ENCODE peak calls at places on chromosomes 16 and 17, in ten cellular contexts. N is B cell, I is MCF 10A, R is HCT116, M is RWPE1, H is psoas muscle, F is endothelial cell, S is left ventricle myocardium inferior, J is stomach, X is A549. L is an unnamed sample.

GRCh38 chr17:50396261-50397110 is 837 bp downstream of the LRRC59 start:
- DNase-seq in N (no peak), I (peak), R (no peak), M (peak), H (peak), F (no peak), S (no peak), J (peak), X (peak), L (no peak)

GRCh38 chr17:79147791-79148506 is 73.3 kb downstream of the ENGASE start:
- DNase-seq in N (no peak), I (no peak), R (no peak), M (no peak), H (no peak), F (no peak), S (no peak), J (no peak), X (no peak), L (no peak)

GRCh38 chr17:1612400-1612799 is 16.2 kb downstream of the SLC43A2 start:
- DNase-seq in N (no peak), I (no peak), R (no peak), M (no peak), H (no peak), F (peak), S (no peak), J (no peak), X (no peak), L (no peak)

GRCh38 chr17:38338535-38338934 is 5.2 kb downstream of the GPR179 start:
- DNase-seq in N (no peak), I (no peak), R (no peak), M (no peak), H (no peak), F (no peak), S (no peak), J (no peak), X (no peak), L (no peak)

GRCh38 chr17:37532751-37533150 is 43.1 kb downstream of the DUSP14 start:
- DNase-seq in N (no peak), I (no peak), R (no peak), M (no peak), H (no peak), F (no peak), S (no peak), J (no peak), X (no peak), L (no peak)

GRCh38 chr17:57293077-57293476 is 36.8 kb downstream of the MSI2 start:
- DNase-seq in N (no peak), I (peak), R (peak), M (peak), H (no peak), F (no peak), S (peak), J (no peak), X (no peak), L (no peak)

GRCh38 chr16:76277099-76278030 is at the start of gene CNTNAP4:
- DNase-seq in N (no peak), I (no peak), R (no peak), M (no peak), H (peak), F (no peak), S (no peak), J (no peak), X (no peak), L (no peak)

GRCh38 chr16:4293822-4294457 is 21.1 kb upstream of the TFAP4 start:
- DNase-seq in N (no peak), I (peak), R (no peak), M (no peak), H (peak), F (peak), S (peak), J (peak), X (peak), L (peak)

GRCh38 chr17:10790491-10791401 is 13.2 kb downstream of the TMEM238L start:
- DNase-seq in N (no peak), I (no peak), R (no peak), M (peak), H (no peak), F (no peak), S (no peak), J (peak), X (no peak), L (no peak)

GRCh38 chr17:43018008-43018853 is 4.0 kb downstream of the VAT1 start:
- DNase-seq in N (no peak), I (no peak), R (no peak), M (no peak), H (no peak), F (peak), S (no peak), J (no peak), X (peak), L (no peak)

GRCh38 chr17:45927247-45927646 is 32.9 kb downstream of the MAPT start:
- DNase-seq in N (no peak), I (no peak), R (no peak), M (no peak), H (no peak), F (no peak), S (no peak), J (no peak), X (no peak), L (no peak)

GRCh38 chr16:17159616-17160015 is 311.1 kb downstream of the XYLT1 start:
- DNase-seq in N (no peak), I (no peak), R (no peak), M (no peak), H (no peak), F (no peak), S (no peak), J (no peak), X (no peak), L (no peak)

GRCh38 chr17:43427362-43428043 is 28.7 kb downstream of the ARL4D start:
- DNase-seq in N (no peak), I (no peak), R (no peak), M (no peak), H (no peak), F (no peak), S (no peak), J (peak), X (no peak), L (no peak)

GRCh38 chr16:49786926-49787557 is 68.9 kb downstream of the ZNF423 start:
- DNase-seq in N (no peak), I (no peak), R (no peak), M (no peak), H (no peak), F (no peak), S (no peak), J (no peak), X (no peak), L (no peak)

GRCh38 chr17:4785311-4786110 is 653 bp downstream of the VMO1 start:
- DNase-seq in N (no peak), I (no peak), R (no peak), M (no peak), H (no peak), F (no peak), S (no peak), J (no peak), X (no peak), L (no peak)

GRCh38 chr16:88785106-88785924 is at the start of gene PIEZO1:
- DNase-seq in N (peak), I (peak), R (no peak), M (peak), H (peak), F (peak), S (peak), J (peak), X (peak), L (no peak)

GRCh38 chr17:76523084-76524037 is 14.1 kb downstream of the CYGB start:
- DNase-seq in N (peak), I (peak), R (peak), M (peak), H (peak), F (peak), S (peak), J (peak), X (peak), L (peak)

GRCh38 chr17:13311301-13311700 is 290.4 kb downstream of the HS3ST3A1 start:
- DNase-seq in N (no peak), I (peak), R (no peak), M (no peak), H (no peak), F (no peak), S (no peak), J (no peak), X (no peak), L (no peak)

DNA sequence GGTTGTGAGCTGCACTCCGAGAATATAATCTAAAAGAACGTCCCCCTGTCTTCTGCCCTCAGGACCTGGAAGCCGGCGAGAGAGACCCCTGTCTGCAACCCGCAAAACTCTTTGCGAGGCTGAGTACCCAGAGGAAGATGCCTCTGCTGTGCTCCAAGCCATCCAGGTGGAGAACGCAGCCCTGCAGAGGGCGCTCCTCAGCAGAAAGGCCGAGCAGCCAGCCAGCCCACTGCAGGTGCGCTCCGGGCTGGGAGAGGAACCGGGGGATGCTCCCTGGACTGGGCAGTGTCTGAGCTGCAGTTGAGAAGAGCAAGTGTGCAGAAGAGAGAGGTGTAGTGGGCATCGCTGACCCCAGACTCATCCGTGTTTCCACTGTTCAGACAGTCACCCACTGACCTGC is 148.3 kb downstream of the KATNIP start:
- DNase-seq in N (no peak), I (no peak), R (no peak), M (no peak), H (no peak), F (peak), S (no peak), J (no peak), X (no peak), L (no peak)
- TF ChIP-seq CTCF in N (no peak), I (no peak), R (peak), M (no peak), H (no peak), F (peak), S (peak), J (no peak), X (peak), L (peak)

GRCh38 chr16:58515125-58515870 is at the start of gene SETD6:
- DNase-seq in N (peak), I (peak), R (peak), M (peak), H (peak), F (peak), S (peak), J (peak), X (peak), L (peak)
- TF ChIP-seq CTCF in N (no peak), I (peak), R (no peak), M (peak), H (peak), F (no peak), S (peak), J (no peak), X (no peak), L (peak)

GRCh38 chr16:67407788-67408452 is 8.4 kb downstream of the ZDHHC1 start:
- DNase-seq in N (no peak), I (no peak), R (no peak), M (no peak), H (no peak), F (no peak), S (no peak), J (no peak), X (no peak), L (no peak)
- TF ChIP-seq CTCF in N (no peak), I (no peak), R (no peak), M (no peak), H (no peak), F (no peak), S (no peak), J (no peak), X (no peak), L (no peak)

GRCh38 chr16:85312174-85312573 is 199.9 kb upstream of the CIBAR2 start:
- DNase-seq in N (no peak), I (no peak), R (no peak), M (no peak), H (no peak), F (no peak), S (no peak), J (no peak), X (no peak), L (no peak)

GRCh38 chr16:85314633-85315032 is 202.4 kb upstream of the CIBAR2 start:
- DNase-seq in N (no peak), I (no peak), R (no peak), M (no peak), H (no peak), F (no peak), S (no peak), J (no peak), X (no peak), L (no peak)

GRCh38 chr16:85311741-85312140 is 199.5 kb upstream of the CIBAR2 start:
- DNase-seq in N (no peak), I (no peak), R (no peak), M (no peak), H (no peak), F (no peak), S (no peak), J (no peak), X (no peak), L (no peak)

GRCh38 chr16:85313541-85314208 is 201.4 kb upstream of the CIBAR2 start:
- DNase-seq in N (no peak), I (peak), R (no peak), M (peak), H (no peak), F (no peak), S (no peak), J (no peak), X (no peak), L (no peak)

DNA sequence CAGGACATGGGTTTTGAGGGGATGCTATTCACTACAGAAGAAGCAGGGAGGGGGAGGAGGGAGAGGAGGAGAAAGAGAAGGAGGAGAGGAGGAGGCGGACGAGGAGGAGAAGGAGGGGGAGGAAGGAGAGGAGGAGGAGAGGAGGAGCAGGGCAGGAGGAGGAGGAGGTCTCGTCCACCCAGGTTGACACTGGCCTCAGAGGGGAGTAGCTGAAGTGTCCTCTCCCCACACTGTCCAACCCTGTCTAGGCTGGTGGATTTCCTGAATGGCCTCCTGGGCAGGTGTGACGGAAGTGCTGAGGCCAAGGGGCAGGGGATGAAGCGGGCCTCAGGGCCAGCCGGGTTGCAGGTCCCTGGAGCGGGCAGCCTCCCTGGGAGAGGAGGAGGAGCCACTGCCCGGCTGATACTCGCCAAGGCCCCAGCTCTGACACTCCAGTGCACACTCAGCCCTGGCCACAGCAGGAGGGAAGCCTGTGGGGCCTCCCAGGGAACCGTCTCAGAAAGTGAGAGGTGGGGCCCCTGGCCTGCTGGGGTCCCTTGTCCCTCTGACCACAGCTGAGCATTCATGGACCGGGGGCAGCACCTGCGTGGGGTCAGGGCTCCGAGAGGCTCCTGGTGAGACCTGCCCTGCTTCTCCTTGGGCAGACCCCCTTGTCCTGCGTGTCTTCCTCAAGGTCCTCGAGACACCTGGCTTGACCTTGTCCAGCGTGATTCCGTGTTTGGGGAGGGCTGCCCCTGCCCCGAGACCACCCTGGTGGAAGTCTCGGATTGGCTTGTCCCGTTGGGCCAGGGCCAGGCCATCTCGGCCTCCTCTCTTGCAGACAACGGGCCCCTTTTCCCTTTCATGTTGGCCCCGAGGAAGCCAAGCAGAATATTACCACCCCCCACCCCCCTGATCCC is 200.6 kb upstream of the CIBAR2 start:
- DNase-seq in N (no peak), I (no peak), R (no peak), M (no peak), H (no peak), F (no peak), S (no peak), J (no peak), X (no peak), L (no peak)
- TF ChIP-seq CTCF in N (no peak), I (no peak), R (no peak), M (no peak), H (no peak), F (no peak), S (no peak), J (no peak), X (no peak), L (no peak)

L was measured in progenitor cell of endocrine pancreas.